ENCODE peak calls at places on chromosomes 11 and 22, in seven cellular contexts. P, M, L, B, C, O and X are unnamed samples.

GRCh38 chr22:16608931-16609330 is 16.3 kb upstream of the CCT8L2 start:
- DNase-seq in P (no peak), M (no peak), L (no peak), B (no peak), C (no peak), O (no peak), X (no peak)

GRCh38 chr11:103844327-103845215 is 191.9 kb upstream of the DDI1 start:
- DNase-seq in P (no peak), M (no peak), L (no peak), B (no peak), C (no peak), O (no peak), X (no peak)

GRCh38 chr11:92122561-92122960 is 102.1 kb upstream of the FAT3 start:
- DNase-seq in P (no peak), M (no peak), L (no peak), B (no peak), C (no peak), O (no peak), X (peak)

GRCh38 chr11:35752115-35752514 is 89.5 kb downstream of the TRIM44 start:
- DNase-seq in P (no peak), M (no peak), L (no peak), B (no peak), C (no peak), O (no peak), X (peak)

GRCh38 chr11:90168571-90168970 is 34.1 kb downstream of the NAALAD2 start:
- DNase-seq in P (no peak), M (no peak), L (no peak), B (no peak), C (no peak), O (no peak), X (no peak)

GRCh38 chr11:125364085-125364822 is 131.8 kb downstream of the FEZ1 start:
- DNase-seq in P (no peak), M (no peak), L (peak), B (no peak), C (no peak), O (no peak), X (no peak)

GRCh38 chr11:42524534-42525227 is 787.1 kb upstream of the API5 start:
- DNase-seq in P (no peak), M (peak), L (no peak), B (peak), C (peak), O (peak), X (peak)

GRCh38 chr22:48902001-48902869 is 925.4 kb downstream of the BRD1 start:
- DNase-seq in P (no peak), M (no peak), L (no peak), B (no peak), C (no peak), O (no peak), X (no peak)

GRCh38 chr22:46457502-46458488 is 79.6 kb downstream of the CELSR1 start:
- DNase-seq in P (no peak), M (no peak), L (peak), B (peak), C (no peak), O (no peak), X (peak)

GRCh38 chr11:8239536-8240228 is 24.0 kb downstream of the LMO1 start:
- DNase-seq in P (no peak), M (no peak), L (no peak), B (no peak), C (no peak), O (no peak), X (no peak)

GRCh38 chr11:31995525-31996123 is 95.2 kb upstream of the RCN1 start:
- DNase-seq in P (no peak), M (no peak), L (peak), B (no peak), C (no peak), O (no peak), X (no peak)

GRCh38 chr11:119222308-119222707 is 16.2 kb downstream of the CBL start:
- DNase-seq in P (no peak), M (peak), L (peak), B (no peak), C (no peak), O (no peak), X (peak)

GRCh38 chr11:68351450-68352275 is 39.3 kb downstream of the LRP5 start:
- DNase-seq in P (no peak), M (no peak), L (no peak), B (no peak), C (no peak), O (no peak), X (peak)